ENCODE peak calls at places on chromosomes 11 and 22, in ten cellular contexts. N is A549, Y is adrenal gland, X is body of pancreas, G is right lobe of liver, F is transverse colon, J is uterus, I is stomach, D is ovary, A is heart left ventricle. M is an unnamed sample.

GRCh38 chr11:71963468-71963867 is 34.6 kb downstream of the RNF121 start:
- DNase-seq in N (no peak), Y (no peak), X (no peak), G (no peak), F (no peak), J (no peak), I (no peak), D (no peak), A (no peak), M (no peak)

GRCh38 chr11:112394304-112394703 is 133.6 kb upstream of the PLET1 start:
- DNase-seq in N (no peak), Y (no peak), X (no peak), G (no peak), F (no peak), J (no peak), I (no peak), D (no peak), A (no peak), M (no peak)

GRCh38 chr22:35521358-35522264 is 19.0 kb upstream of the RASD2 start:
- DNase-seq in N (no peak), Y (no peak), X (no peak), G (no peak), F (no peak), J (no peak), I (no peak), D (no peak), A (no peak), M (no peak)

GRCh38 chr22:23225724-23226496 is 45.6 kb downstream of the BCR start:
- DNase-seq in N (peak), Y (no peak), X (no peak), G (no peak), F (peak), J (peak), I (peak), D (no peak), A (peak), M (no peak)

GRCh38 chr22:30205281-30206115 is 41.1 kb downstream of the LIF start:
- DNase-seq in N (peak), Y (peak), X (no peak), G (peak), F (no peak), J (peak), I (peak), D (peak), A (peak), M (peak)

GRCh38 chr11:72352859-72353551 is 81.3 kb downstream of the CLPB start:
- DNase-seq in N (no peak), Y (no peak), X (no peak), G (no peak), F (no peak), J (peak), I (no peak), D (no peak), A (no peak), M (no peak)

GRCh38 chr11:9089636-9090035 is 1.8 kb downstream of the SCUBE2 start:
- DNase-seq in N (no peak), Y (no peak), X (no peak), G (no peak), F (peak), J (no peak), I (no peak), D (no peak), A (no peak), M (no peak)

GRCh38 chr22:45867906-45868555 is 108.9 kb downstream of the WNT7B start:
- DNase-seq in N (no peak), Y (no peak), X (no peak), G (no peak), F (no peak), J (no peak), I (no peak), D (no peak), A (no peak), M (no peak)

GRCh38 chr11:27084407-27084985 is 43.9 kb downstream of the BBOX1 start:
- DNase-seq in N (no peak), Y (no peak), X (no peak), G (no peak), F (no peak), J (no peak), I (no peak), D (no peak), A (no peak), M (no peak)

GRCh38 chr11:117703209-117703608 is 93.8 kb downstream of the DSCAML1 start:
- DNase-seq in N (no peak), Y (no peak), X (no peak), G (no peak), F (no peak), J (no peak), I (no peak), D (no peak), A (no peak), M (no peak)

GRCh38 chr11:76723142-76723541 is 52.6 kb upstream of the LRRC32 start:
- DNase-seq in N (no peak), Y (no peak), X (no peak), G (no peak), F (no peak), J (no peak), I (no peak), D (no peak), A (no peak), M (no peak)

GRCh38 chr11:84686726-84687125 is 940.4 kb downstream of the DLG2 start:
- DNase-seq in N (no peak), Y (no peak), X (no peak), G (no peak), F (no peak), J (no peak), I (no peak), D (no peak), A (no peak), M (no peak)

GRCh38 chr11:1237851-1238250 is 15.0 kb downstream of the MUC5B start:
- DNase-seq in N (no peak), Y (no peak), X (no peak), G (no peak), F (no peak), J (no peak), I (no peak), D (no peak), A (no peak), M (no peak)

GRCh38 chr11:118928870-118929495 is 3.3 kb upstream of the BCL9L start:
- DNase-seq in N (no peak), Y (peak), X (peak), G (peak), F (no peak), J (no peak), I (no peak), D (no peak), A (peak), M (no peak)

GRCh38 chr22:21861856-21862255 is 5.6 kb downstream of the MAPK1 start:
- DNase-seq in N (no peak), Y (no peak), X (no peak), G (no peak), F (no peak), J (no peak), I (no peak), D (no peak), A (no peak), M (no peak)

GRCh38 chr11:128890543-128891409 is at the start of gene KCNJ5:
- DNase-seq in N (peak), Y (peak), X (peak), G (peak), F (no peak), J (no peak), I (peak), D (peak), A (peak), M (no peak)

GRCh38 chr22:45502215-45503070 is at the start of gene FBLN1:
- DNase-seq in N (peak), Y (no peak), X (no peak), G (no peak), F (no peak), J (peak), I (no peak), D (peak), A (peak), M (no peak)

GRCh38 chr11:19536131-19536530 is 176.5 kb upstream of the NAV2 start:
- DNase-seq in N (no peak), Y (no peak), X (no peak), G (no peak), F (no peak), J (no peak), I (no peak), D (no peak), A (no peak), M (no peak)

GRCh38 chr11:36452231-36452630 is 57.8 kb downstream of the TRAF6 start:
- DNase-seq in N (no peak), Y (no peak), X (no peak), G (no peak), F (no peak), J (no peak), I (no peak), D (no peak), A (no peak), M (no peak)

GRCh38 chr11:124837491-124837856 is 27.8 kb upstream of the ROBO3 start:
- DNase-seq in N (peak), Y (peak), X (no peak), G (no peak), F (no peak), J (no peak), I (no peak), D (no peak), A (no peak), M (no peak)

GRCh38 chr11:128039140-128040021 is 548.0 kb downstream of the ETS1 start:
- DNase-seq in N (no peak), Y (peak), X (no peak), G (no peak), F (peak), J (no peak), I (peak), D (no peak), A (no peak), M (peak)

GRCh38 chr22:35064664-35065063 is 1.3 kb upstream of the ISX start:
- DNase-seq in N (no peak), Y (no peak), X (no peak), G (no peak), F (peak), J (no peak), I (no peak), D (no peak), A (no peak), M (no peak)

GRCh38 chr11:119607726-119608125 is 121.3 kb downstream of the NECTIN1 start:
- DNase-seq in N (no peak), Y (no peak), X (no peak), G (no peak), F (no peak), J (no peak), I (no peak), D (no peak), A (no peak), M (no peak)

GRCh38 chr11:93659841-93660240 is 1.6 kb upstream of the CEP295 start:
- DNase-seq in N (no peak), Y (no peak), X (no peak), G (no peak), F (no peak), J (no peak), I (no peak), D (no peak), A (no peak), M (no peak)

GRCh38 chr22:36363378-36363931 is 24.3 kb downstream of the MYH9 start:
- DNase-seq in N (no peak), Y (no peak), X (peak), G (no peak), F (no peak), J (no peak), I (peak), D (no peak), A (no peak), M (no peak)

GRCh38 chr11:92332986-92333385 is 108.4 kb downstream of the FAT3 start:
- DNase-seq in N (no peak), Y (no peak), X (no peak), G (no peak), F (no peak), J (no peak), I (no peak), D (no peak), A (no peak), M (no peak)

GRCh38 chr11:133249065-133249464 is 283.2 kb downstream of the OPCML start:
- DNase-seq in N (no peak), Y (no peak), X (no peak), G (no peak), F (no peak), J (no peak), I (no peak), D (no peak), A (no peak), M (no peak)

GRCh38 chr11:32613500-32614151 is 30.0 kb downstream of the EIF3M start:
- DNase-seq in N (no peak), Y (no peak), X (no peak), G (no peak), F (no peak), J (no peak), I (no peak), D (no peak), A (no peak), M (no peak)

GRCh38 chr22:44727148-44727547 is 25.1 kb downstream of the PRR5 start:
- DNase-seq in N (no peak), Y (no peak), X (no peak), G (peak), F (no peak), J (no peak), I (no peak), D (no peak), A (no peak), M (no peak)

GRCh38 chr11:74726547-74727182 is 4.6 kb downstream of the CHRDL2 start:
- DNase-seq in N (peak), Y (peak), X (peak), G (peak), F (peak), J (peak), I (peak), D (peak), A (peak), M (peak)

DNA sequence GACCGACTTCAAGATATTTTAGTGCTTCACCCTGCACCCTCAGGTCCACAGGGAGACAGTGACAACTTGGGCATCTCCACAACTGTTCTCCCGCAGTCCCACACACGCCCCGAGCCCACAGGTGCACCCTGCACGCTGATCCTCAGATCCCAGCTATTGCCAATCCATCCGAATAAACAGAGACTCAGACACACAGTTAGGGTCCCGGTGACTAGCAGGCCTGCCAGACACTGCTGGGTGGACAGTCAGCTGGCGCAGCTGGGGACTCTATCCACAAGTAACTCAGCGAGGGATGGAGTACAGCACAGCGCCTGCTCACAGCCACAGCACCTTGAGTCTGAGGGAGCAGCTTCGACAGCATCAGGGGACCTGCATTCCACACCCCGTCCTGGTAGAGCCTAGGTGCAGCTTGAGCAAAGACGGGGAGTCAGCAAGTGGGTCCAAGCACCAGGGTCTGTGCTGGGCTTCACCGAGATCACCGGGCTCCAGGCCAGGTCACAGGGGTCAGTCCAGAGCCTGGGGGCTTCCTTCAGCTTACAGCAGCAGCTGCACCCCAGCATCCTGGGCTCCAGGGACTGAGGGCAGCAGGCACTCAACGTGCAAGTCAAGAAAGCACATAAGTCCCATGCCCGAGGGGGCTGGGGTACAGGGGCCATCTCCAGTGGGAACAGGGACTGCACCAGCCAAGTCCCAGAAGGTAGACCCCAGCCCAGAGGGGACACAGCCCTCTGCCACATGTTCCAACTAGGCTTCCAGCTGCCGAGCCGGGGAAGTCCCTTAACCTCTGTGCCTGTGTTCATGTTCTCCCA is 7.6 kb downstream of the RPL3 start:
- DNase-seq in N (no peak), Y (no peak), X (no peak), G (peak), F (no peak), J (no peak), I (no peak), D (no peak), A (no peak), M (no peak)
- TF ChIP-seq POLR2A in N (no peak), Y (no peak), X (no peak), G (no peak), F (no peak), J (no peak), I (no peak), D (no peak), A (no peak), M (no peak)

GRCh38 chr11:57426439-57426753 is 525 bp downstream of the SLC43A3 start:
- DNase-seq in N (no peak), Y (no peak), X (peak), G (no peak), F (no peak), J (no peak), I (no peak), D (no peak), A (no peak), M (no peak)

GRCh38 chr11:57425565-57426438 is 1.1 kb downstream of the SLC43A3 start:
- DNase-seq in N (no peak), Y (peak), X (peak), G (peak), F (peak), J (peak), I (peak), D (peak), A (peak), M (peak)

GRCh38 chr11:57427692-57428082 is 766 bp upstream of the SLC43A3 start:
- DNase-seq in N (no peak), Y (peak), X (peak), G (peak), F (peak), J (peak), I (peak), D (peak), A (peak), M (no peak)

GRCh38 chr11:57428643-57429042 is 1.7 kb upstream of the SLC43A3 start:
- DNase-seq in N (no peak), Y (no peak), X (no peak), G (no peak), F (no peak), J (no peak), I (no peak), D (no peak), A (no peak), M (no peak)

GRCh38 chr11:57426754-57427691 is at the start of gene SLC43A3:
- DNase-seq in N (no peak), Y (peak), X (peak), G (peak), F (peak), J (peak), I (peak), D (peak), A (peak), M (peak)
- TF ChIP-seq POLR2A in N (no peak), Y (no peak), X (peak), G (peak), F (peak), J (peak), I (no peak), D (peak), A (peak), M (peak)

DNA sequence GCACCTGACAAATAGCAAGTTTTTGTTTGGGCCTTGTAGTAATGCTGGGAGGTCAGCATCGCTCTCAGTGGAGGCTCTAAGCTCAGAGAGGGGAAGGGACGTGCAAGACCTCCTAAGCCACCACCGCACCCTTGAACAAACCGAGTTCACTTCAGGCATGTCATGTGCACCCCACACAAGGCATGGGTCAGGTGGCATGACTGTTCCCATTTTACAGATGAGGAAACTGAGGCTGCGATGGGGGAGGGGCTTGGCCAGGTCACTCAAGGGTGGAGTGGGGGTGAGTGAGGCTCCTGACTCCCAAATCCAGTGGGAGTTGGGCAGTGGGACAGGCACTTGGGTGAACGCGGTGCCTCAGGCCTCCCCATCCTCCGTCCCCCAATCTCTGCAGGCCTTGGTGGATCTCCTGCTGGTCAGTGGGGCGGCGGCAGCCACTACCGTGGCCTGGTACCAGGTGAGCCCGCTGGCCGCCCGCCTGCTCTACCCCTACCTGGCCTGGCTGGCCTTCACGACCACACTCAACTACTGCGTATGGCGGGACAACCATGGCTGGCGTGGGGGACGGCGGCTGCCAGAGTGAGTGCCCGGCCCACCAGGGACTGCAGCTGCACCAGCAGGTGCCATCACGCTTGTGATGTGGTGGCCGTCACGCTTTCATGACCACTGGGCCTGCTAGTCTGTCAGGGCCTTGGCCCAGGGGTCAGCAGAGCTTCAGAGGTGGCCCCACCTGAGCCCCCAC is 11.2 kb downstream of the TSPO start:
- DNase-seq in N (no peak), Y (no peak), X (no peak), G (no peak), F (no peak), J (no peak), I (no peak), D (no peak), A (no peak), M (no peak)
- TF ChIP-seq POLR2A in N (no peak), Y (no peak), X (no peak), G (no peak), F (no peak), J (no peak), I (no peak), D (no peak), A (no peak), M (no peak)

GRCh38 chr11:14308114-14308896 is 50.7 kb downstream of the RRAS2 start:
- DNase-seq in N (peak), Y (peak), X (no peak), G (no peak), F (no peak), J (no peak), I (no peak), D (no peak), A (no peak), M (no peak)
- TF ChIP-seq POLR2A in N (no peak), Y (no peak), X (no peak), G (no peak), F (no peak), J (no peak), I (no peak), D (no peak), A (no peak), M (no peak)

DNA sequence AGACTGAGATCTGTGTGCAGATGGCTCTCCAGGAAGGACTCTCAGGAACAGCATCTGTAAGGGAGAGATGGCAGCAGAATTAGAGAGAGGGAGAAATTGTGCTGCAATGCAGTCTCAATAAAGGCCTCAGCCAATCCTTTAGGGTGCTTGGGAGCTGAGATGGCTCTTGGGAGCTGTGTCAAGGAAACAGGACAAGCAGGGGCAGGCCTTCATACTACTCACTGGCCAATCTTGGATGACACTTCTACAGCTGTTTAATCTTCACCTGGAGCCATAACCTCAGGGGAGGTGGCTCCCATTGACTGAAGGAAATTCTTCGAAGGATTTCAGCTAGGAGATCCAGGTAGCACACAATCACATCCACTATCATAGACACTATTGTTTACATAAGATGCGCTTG is 10.0 kb downstream of the OR5B21 start:
- DNase-seq in N (no peak), Y (no peak), X (no peak), G (no peak), F (no peak), J (no peak), I (no peak), D (no peak), A (no peak), M (no peak)
- TF ChIP-seq POLR2A in N (no peak), Y (no peak), X (no peak), G (no peak), F (no peak), J (no peak), I (no peak), D (no peak), A (no peak), M (no peak)

DNA sequence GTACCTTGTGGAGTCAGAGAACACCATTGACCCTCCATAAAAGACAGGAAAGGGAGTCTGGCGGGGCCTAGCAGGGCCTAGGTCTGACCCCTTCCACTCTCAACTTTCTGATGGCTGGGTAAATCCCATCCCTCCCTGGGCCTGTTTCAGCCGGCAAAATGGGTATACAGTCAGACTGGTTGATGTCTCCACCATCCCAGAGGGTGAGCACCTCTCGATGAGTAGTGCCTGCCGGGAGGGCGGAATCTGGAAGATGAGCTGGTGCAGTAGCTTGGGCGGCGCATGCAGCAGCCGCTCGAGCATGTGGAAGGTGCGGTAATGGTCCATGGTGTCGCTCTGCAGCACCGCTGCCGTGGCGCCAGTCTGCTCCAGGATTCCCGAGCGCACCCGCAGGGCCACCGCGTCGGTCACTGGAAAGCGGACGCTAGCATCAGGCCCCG is 528 bp downstream of the FIBP start:
- DNase-seq in N (no peak), Y (no peak), X (no peak), G (no peak), F (no peak), J (no peak), I (no peak), D (no peak), A (no peak), M (no peak)
- TF ChIP-seq POLR2A in N (no peak), Y (no peak), X (no peak), G (no peak), F (no peak), J (no peak), I (no peak), D (no peak), A (no peak), M (no peak)